ENCODE peak calls at places on chromosome 20, in five cellular contexts. One of them, this sample, is unnamed.

GRCh38 chr20:10665791-10666190 is 8.0 kb downstream of the JAG1 start:
- DNase-seq in neural progenitor cell: peak; percentile 61
- DNase-seq in neuronal stem cell: no peak
- DNase-seq in HCT116: no peak
- DNase-seq in H9: peak; percentile 51
- DNase-seq in this sample: no peak

GRCh38 chr20:38073307-38074010 is 39.9 kb downstream of the RPRD1B start:
- DNase-seq in HCT116: peak; percentile 24
- DNase-seq in neural progenitor cell: peak; percentile 64
- DNase-seq in neuronal stem cell: peak; percentile 63
- DNase-seq in H9: peak; percentile 36
- DNase-seq in this sample: peak; percentile 81

GRCh38 chr20:43409041-43409913 is 48.4 kb upstream of the SRSF6 start:
- DNase-seq in H9: peak; percentile 70
- DNase-seq in neural progenitor cell: peak; percentile 68
- DNase-seq in neuronal stem cell: peak; percentile 38
- DNase-seq in HCT116: peak; percentile 51
- DNase-seq in this sample: peak; percentile 76

GRCh38 chr20:11502668-11503067 is 415.0 kb upstream of the BTBD3 start:
- DNase-seq in H9: no peak
- DNase-seq in neural progenitor cell: no peak
- DNase-seq in HCT116: no peak
- DNase-seq in neuronal stem cell: no peak
- DNase-seq in this sample: no peak

GRCh38 chr20:2143594-2143993 is 42.0 kb downstream of the STK35 start:
- DNase-seq in neuronal stem cell: no peak
- DNase-seq in H9: no peak
- DNase-seq in HCT116: no peak
- DNase-seq in neural progenitor cell: no peak
- DNase-seq in this sample: no peak

GRCh38 chr20:37257530-37257929 is 4.1 kb downstream of the GHRH start:
- DNase-seq in HCT116: no peak
- DNase-seq in neural progenitor cell: no peak
- DNase-seq in neuronal stem cell: no peak
- DNase-seq in H9: no peak
- DNase-seq in this sample: no peak

GRCh38 chr20:63232235-63233060 is 3.3 kb upstream of the BIRC7 start:
- DNase-seq in H9: no peak
- DNase-seq in neural progenitor cell: no peak
- DNase-seq in neuronal stem cell: no peak
- DNase-seq in HCT116: peak; percentile 72
- DNase-seq in this sample: no peak

GRCh38 chr20:11459090-11459877 is 458.4 kb upstream of the BTBD3 start:
- DNase-seq in neuronal stem cell: no peak
- DNase-seq in neural progenitor cell: no peak
- DNase-seq in H9: no peak
- DNase-seq in HCT116: no peak
- DNase-seq in this sample: no peak

GRCh38 chr20:44780226-44780625 is 30.1 kb downstream of the RIMS4 start:
- DNase-seq in neural progenitor cell: peak; percentile 90
- DNase-seq in neuronal stem cell: peak; percentile 72
- DNase-seq in HCT116: no peak
- DNase-seq in H9: peak; percentile 61
- DNase-seq in this sample: peak; percentile 84

GRCh38 chr20:23125625-23126191 is 39.6 kb upstream of the CD93 start:
- DNase-seq in neuronal stem cell: no peak
- DNase-seq in HCT116: no peak
- DNase-seq in neural progenitor cell: no peak
- DNase-seq in H9: no peak
- DNase-seq in this sample: peak; percentile 94

GRCh38 chr20:61588356-61589054 is 336.4 kb downstream of the CDH4 start:
- DNase-seq in neural progenitor cell: no peak
- DNase-seq in neuronal stem cell: no peak
- DNase-seq in HCT116: no peak
- DNase-seq in H9: no peak
- DNase-seq in this sample: no peak

GRCh38 chr20:41228858-41229257 is 88.7 kb downstream of the ZHX3 start:
- DNase-seq in neuronal stem cell: no peak
- DNase-seq in HCT116: no peak
- DNase-seq in H9: no peak
- DNase-seq in neural progenitor cell: no peak
- DNase-seq in this sample: no peak

GRCh38 chr20:63977392-63978276 is 1.8 kb downstream of the SAMD10 start:
- DNase-seq in neuronal stem cell: no peak
- DNase-seq in H9: peak; percentile 28
- DNase-seq in neural progenitor cell: no peak
- DNase-seq in HCT116: no peak
- DNase-seq in this sample: no peak

GRCh38 chr20:57323034-57323433 is 6.6 kb upstream of the SPO11 start:
- DNase-seq in H9: peak; percentile 71
- DNase-seq in HCT116: no peak
- DNase-seq in neural progenitor cell: peak; percentile 83
- DNase-seq in neuronal stem cell: peak; percentile 61
- DNase-seq in this sample: peak; percentile 95

GRCh38 chr20:17872920-17873319 is 95.7 kb downstream of the SNX5 start:
- DNase-seq in neuronal stem cell: no peak
- DNase-seq in H9: no peak
- DNase-seq in neural progenitor cell: no peak
- DNase-seq in HCT116: no peak
- DNase-seq in this sample: no peak
- H2AFZ ChIP-seq in neuronal stem cell: no peak overlapping the region
- H2AFZ ChIP-seq in H9: no peak overlapping the region
- H2AFZ ChIP-seq in neural progenitor cell: no peak overlapping the region
- H2AFZ ChIP-seq in HCT116: no peak overlapping the region
- H2AFZ ChIP-seq in this sample: peak overlapping the region; percentile 1

GRCh38 chr20:46270977-46271744 is 37.1 kb downstream of the CDH22 start:
- DNase-seq in neural progenitor cell: no peak
- DNase-seq in neuronal stem cell: no peak
- DNase-seq in H9: no peak
- DNase-seq in HCT116: no peak
- DNase-seq in this sample: no peak

GRCh38 chr20:46273701-46274100 is 34.6 kb downstream of the CDH22 start:
- DNase-seq in HCT116: no peak
- DNase-seq in neural progenitor cell: no peak
- DNase-seq in H9: no peak
- DNase-seq in neuronal stem cell: no peak
- DNase-seq in this sample: no peak

GRCh38 chr20:46269372-46269771 is 38.9 kb downstream of the CDH22 start:
- DNase-seq in H9: no peak
- DNase-seq in HCT116: no peak
- DNase-seq in neural progenitor cell: no peak
- DNase-seq in neuronal stem cell: no peak
- DNase-seq in this sample: peak; percentile 80

GRCh38 chr20:46275091-46275490 is 33.2 kb downstream of the CDH22 start:
- DNase-seq in neural progenitor cell: no peak
- DNase-seq in neuronal stem cell: no peak
- DNase-seq in H9: no peak
- DNase-seq in HCT116: no peak
- DNase-seq in this sample: no peak

GRCh38 chr20:46272389-46273047 is 35.8 kb downstream of the CDH22 start:
- DNase-seq in neural progenitor cell: no peak
- DNase-seq in HCT116: no peak
- DNase-seq in neuronal stem cell: no peak
- DNase-seq in H9: no peak
- DNase-seq in this sample: no peak
- H3K9ac ChIP-seq in neural progenitor cell: no peak overlapping the region
- H3K9ac ChIP-seq in HCT116: no peak overlapping the region
- H3K9ac ChIP-seq in neuronal stem cell: no peak overlapping the region
- H3K9ac ChIP-seq in H9: no peak overlapping the region
- H3K9ac ChIP-seq in this sample: no peak overlapping the region

GRCh38 chr20:50085146-50085480 is 27.8 kb downstream of the UBE2V1 start:
- DNase-seq in neuronal stem cell: no peak
- DNase-seq in HCT116: no peak
- DNase-seq in H9: no peak
- DNase-seq in neural progenitor cell: no peak
- DNase-seq in this sample: no peak
- H2AFZ ChIP-seq in neuronal stem cell: no peak overlapping the region
- H2AFZ ChIP-seq in HCT116: no peak overlapping the region
- H2AFZ ChIP-seq in H9: no peak overlapping the region
- H2AFZ ChIP-seq in neural progenitor cell: no peak overlapping the region
- H2AFZ ChIP-seq in this sample: no peak overlapping the region

DNA sequence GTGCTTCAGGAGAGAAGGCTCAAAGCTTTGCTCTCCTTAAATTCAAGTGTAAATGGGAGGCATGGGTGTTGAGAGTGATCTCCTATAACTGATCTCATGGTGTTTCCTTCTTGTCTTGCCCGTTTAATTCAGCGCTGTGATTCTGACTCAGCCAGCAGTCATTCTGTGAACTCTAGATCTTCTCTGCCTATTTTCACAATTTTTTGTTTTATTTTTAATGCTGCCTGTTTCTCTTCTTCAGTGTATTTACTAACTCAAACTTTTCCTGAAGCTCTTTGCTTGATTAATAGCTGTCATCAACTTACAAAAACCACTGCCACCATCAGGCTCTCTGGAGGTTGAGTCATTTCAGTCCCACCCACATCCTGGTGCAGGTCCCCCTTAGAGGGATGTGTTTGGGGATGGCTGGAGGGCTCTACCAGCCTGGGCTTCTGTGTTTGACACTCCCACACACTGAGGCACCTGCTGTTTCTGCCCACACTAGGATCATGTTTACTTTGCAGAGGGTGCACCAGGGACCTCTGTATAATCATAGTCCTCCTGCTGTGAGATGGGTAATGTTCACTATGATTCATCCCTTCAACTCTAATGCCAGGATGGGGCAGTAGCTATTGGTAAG is 94.0 kb downstream of the SHLD1 start:
- DNase-seq in neuronal stem cell: no peak
- DNase-seq in neural progenitor cell: no peak
- DNase-seq in HCT116: peak; percentile 28
- DNase-seq in H9: no peak
- DNase-seq in this sample: no peak
- H3K9ac ChIP-seq in neuronal stem cell: no peak overlapping the region
- H3K9ac ChIP-seq in neural progenitor cell: no peak overlapping the region
- H3K9ac ChIP-seq in HCT116: no peak overlapping the region
- H3K9ac ChIP-seq in H9: no peak overlapping the region
- H3K9ac ChIP-seq in this sample: no peak overlapping the region

DNA sequence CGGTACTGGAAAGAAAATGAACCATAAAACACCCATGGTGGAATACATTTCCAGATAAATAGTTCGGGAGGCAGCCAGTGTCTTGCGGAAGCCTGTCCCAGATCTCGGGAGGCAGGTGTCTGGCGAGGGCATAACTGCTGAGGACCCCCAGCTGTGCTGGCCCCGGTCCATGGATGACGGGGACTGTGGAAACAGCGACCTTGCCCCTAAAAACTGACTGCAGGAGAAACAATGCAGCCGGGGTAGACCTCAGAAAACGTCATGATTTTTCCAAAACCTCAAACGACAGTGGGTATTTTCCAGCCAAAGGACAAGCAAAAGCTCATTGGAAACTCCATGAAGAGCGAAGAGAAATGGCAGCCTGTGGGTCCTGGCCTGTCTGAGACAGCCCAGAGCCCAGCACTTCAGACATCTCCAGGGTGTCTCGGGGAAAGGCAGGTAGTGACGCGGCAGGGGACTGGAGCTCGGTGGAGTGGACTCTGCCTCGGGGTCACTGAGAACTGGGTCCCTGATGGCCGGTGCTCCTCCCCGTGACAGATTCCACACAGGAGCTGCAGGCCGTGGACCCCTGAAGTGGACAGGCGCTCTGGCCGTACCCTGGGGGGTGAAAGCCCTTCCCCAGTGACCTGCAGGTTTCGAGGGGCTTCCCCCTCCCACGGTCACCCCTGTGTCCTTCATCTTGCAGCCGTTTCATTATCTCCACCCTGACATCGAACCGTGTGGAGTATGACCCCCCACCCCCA is 188.6 kb downstream of the SYNDIG1 start:
- DNase-seq in neuronal stem cell: no peak
- DNase-seq in HCT116: no peak
- DNase-seq in neural progenitor cell: no peak
- DNase-seq in H9: no peak
- DNase-seq in this sample: no peak
- H2AFZ ChIP-seq in neuronal stem cell: no peak overlapping the region
- H2AFZ ChIP-seq in HCT116: no peak overlapping the region
- H2AFZ ChIP-seq in neural progenitor cell: no peak overlapping the region
- H2AFZ ChIP-seq in H9: no peak overlapping the region
- H2AFZ ChIP-seq in this sample: no peak overlapping the region

GRCh38 chr20:51747182-51747911 is 20.8 kb downstream of the ATP9A start:
- DNase-seq in neural progenitor cell: no peak
- DNase-seq in HCT116: no peak
- DNase-seq in neuronal stem cell: no peak
- DNase-seq in H9: no peak
- DNase-seq in this sample: no peak

GRCh38 chr20:51749674-51750036 is 18.5 kb downstream of the ATP9A start:
- DNase-seq in H9: no peak
- DNase-seq in HCT116: no peak
- DNase-seq in neuronal stem cell: no peak
- DNase-seq in neural progenitor cell: no peak
- DNase-seq in this sample: no peak

GRCh38 chr20:51750770-51751388 is 17.3 kb downstream of the ATP9A start:
- DNase-seq in HCT116: no peak
- DNase-seq in neural progenitor cell: no peak
- DNase-seq in neuronal stem cell: no peak
- DNase-seq in H9: no peak
- DNase-seq in this sample: no peak

GRCh38 chr20:51752343-51752951 is 15.7 kb downstream of the ATP9A start:
- DNase-seq in H9: no peak
- DNase-seq in neuronal stem cell: no peak
- DNase-seq in neural progenitor cell: no peak
- DNase-seq in HCT116: no peak
- DNase-seq in this sample: no peak

DNA sequence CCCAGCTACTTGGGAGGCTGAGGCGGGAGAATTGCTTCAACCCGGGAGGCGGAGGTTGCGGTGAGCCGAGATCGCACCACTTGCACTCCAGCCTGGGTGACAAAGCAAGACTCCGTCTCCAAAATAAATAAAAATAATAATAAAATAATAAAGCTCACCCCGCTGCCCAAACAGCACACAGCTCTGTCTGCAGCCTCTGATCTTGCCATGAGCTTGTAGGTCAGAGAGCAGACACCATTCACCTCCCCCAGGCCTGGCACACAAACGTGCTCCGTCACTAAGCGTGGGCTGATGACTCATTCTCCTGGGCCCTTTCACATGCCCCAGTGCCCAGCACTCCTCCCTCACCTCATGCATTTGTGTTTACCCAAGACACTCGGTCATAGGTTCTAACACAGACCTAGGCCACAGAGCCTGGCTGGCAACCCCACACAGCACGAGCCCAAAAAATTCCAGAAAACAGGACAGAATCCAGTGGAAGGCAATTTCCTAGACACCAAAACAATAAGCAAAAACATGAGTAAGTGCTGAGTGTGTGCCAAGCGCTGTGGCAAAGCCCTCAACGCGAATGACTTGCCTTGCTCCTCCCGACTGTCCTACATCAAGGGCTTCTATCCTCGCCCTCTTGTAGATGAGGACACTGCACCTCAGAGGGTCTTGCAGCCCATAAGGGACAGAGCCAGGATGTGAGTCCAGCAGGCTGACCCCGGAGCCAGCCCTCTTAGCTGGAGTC is 18.0 kb downstream of the ATP9A start:
- DNase-seq in neural progenitor cell: no peak
- DNase-seq in H9: no peak
- DNase-seq in neuronal stem cell: no peak
- DNase-seq in HCT116: peak; percentile 96
- DNase-seq in this sample: no peak
- H3K9ac ChIP-seq in neural progenitor cell: no peak overlapping the region
- H3K9ac ChIP-seq in H9: no peak overlapping the region
- H3K9ac ChIP-seq in neuronal stem cell: no peak overlapping the region
- H3K9ac ChIP-seq in HCT116: peak overlapping the region; percentile 71
- H3K9ac ChIP-seq in this sample: no peak overlapping the region

GRCh38 chr20:24677626-24678328 is 208.3 kb downstream of the SYNDIG1 start:
- DNase-seq in H9: no peak
- DNase-seq in neural progenitor cell: no peak
- DNase-seq in neuronal stem cell: no peak
- DNase-seq in HCT116: no peak
- DNase-seq in this sample: no peak
- H2AFZ ChIP-seq in H9: no peak overlapping the region
- H2AFZ ChIP-seq in neural progenitor cell: no peak overlapping the region
- H2AFZ ChIP-seq in neuronal stem cell: no peak overlapping the region
- H2AFZ ChIP-seq in HCT116: no peak overlapping the region
- H2AFZ ChIP-seq in this sample: no peak overlapping the region

This sample was measured in Karpas-422.